ENCODE peak calls at places on chromosomes 4 and X, in six cellular contexts. E is neural progenitor cell, N is IMR-90, F is heart right ventricle, J is tibial artery, O is breast epithelium. A is an unnamed sample.
A peak's percentile ranks its signal among the peaks of the same experiment; 100 is the strongest.

GRCh38 chrX:119190736-119191282 is 45.3 kb upstream of the PGRMC1 start:
- DNase-seq in E (no peak), N (peak; percentile 22), F (no peak), J (peak; percentile 23), O (no peak), A (no peak)

GRCh38 chr4:40280586-40280985 is 54.5 kb upstream of the CHRNA9 start:
- DNase-seq in E (no peak), N (no peak), F (no peak), J (no peak), O (no peak), A (no peak)

GRCh38 chr4:54155936-54156335 is 56.0 kb downstream of the GSX2 start:
- DNase-seq in E (no peak), N (no peak), F (no peak), J (no peak), O (no peak), A (no peak)

GRCh38 chrX:41923925-41924693 is 755 bp upstream of the CASK start:
- DNase-seq in E (peak; percentile 8), N (peak; percentile 26), F (no peak), J (peak; percentile 21), O (no peak), A (peak; percentile 65)

GRCh38 chr4:44736900-44737299 is 10.5 kb upstream of the GNPDA2 start:
- DNase-seq in E (no peak), N (no peak), F (no peak), J (no peak), O (no peak), A (no peak)

GRCh38 chr4:173529505-173530325 is at the start of gene HAND2:
- DNase-seq in E (peak; percentile 83), N (peak; percentile 59), F (peak; percentile 81), J (peak; percentile 69), O (no peak), A (peak; percentile 84)

GRCh38 chrX:65196758-65197371 is 220.6 kb upstream of the ZC4H2 start:
- DNase-seq in E (peak; percentile 82), N (no peak), F (no peak), J (no peak), O (no peak), A (peak; percentile 92)

GRCh38 chr4:3248811-3249661 is at the start of gene MSANTD1:
- DNase-seq in E (peak; percentile 38), N (peak; percentile 60), F (peak; percentile 10), J (no peak), O (no peak), A (no peak)

GRCh38 chrX:109635151-109635550 is 10.2 kb upstream of the KCNE5 start:
- DNase-seq in E (peak; percentile 34), N (peak; percentile 5), F (no peak), J (no peak), O (no peak), A (peak; percentile 67)

GRCh38 chr4:124727331-124727730 is 14.8 kb upstream of the ANKRD50 start:
- DNase-seq in E (no peak), N (peak; percentile 63), F (no peak), J (no peak), O (no peak), A (no peak)

GRCh38 chr4:119041951-119042560 is 93.6 kb upstream of the MYOZ2 start:
- DNase-seq in E (peak; percentile 76), N (peak; percentile 83), F (no peak), J (peak; percentile 45), O (no peak), A (peak; percentile 83)

GRCh38 chrX:10482708-10483107 is 137.7 kb downstream of the MID1 start:
- DNase-seq in E (no peak), N (no peak), F (no peak), J (no peak), O (no peak), A (no peak)

GRCh38 chrX:120753413-120754251 is 122.0 kb downstream of the CT47B1 start:
- DNase-seq in E (no peak), N (no peak), F (no peak), J (no peak), O (no peak), A (no peak)

GRCh38 chr4:72418458-72418857 is 150.6 kb downstream of the ADAMTS3 start:
- DNase-seq in E (no peak), N (peak; percentile 60), F (peak; percentile 35), J (peak; percentile 24), O (no peak), A (no peak)

GRCh38 chrX:96843566-96843965 is 40.1 kb upstream of the RPA4 start:
- DNase-seq in E (peak; percentile 67), N (no peak), F (no peak), J (no peak), O (no peak), A (peak; percentile 87)

GRCh38 chrX:140672840-140673731 is 36.5 kb upstream of the LINC00632 start:
- DNase-seq in E (no peak), N (no peak), F (no peak), J (no peak), O (no peak), A (peak; percentile 53)

GRCh38 chrX:155949098-155949497 is 48.4 kb upstream of the IL9R start:
- DNase-seq in E (no peak), N (no peak), F (no peak), J (no peak), O (no peak), A (no peak)

GRCh38 chrX:31272472-31272775 is 200.6 kb upstream of the FTHL17 start:
- DNase-seq in E (peak; percentile 50), N (no peak), F (no peak), J (no peak), O (no peak), A (no peak)

GRCh38 chrX:34875204-34875603 is 67.4 kb upstream of the FAM47B start:
- DNase-seq in E (no peak), N (peak; percentile 75), F (no peak), J (no peak), O (no peak), A (no peak)

GRCh38 chr4:100177855-100178254 is 12.4 kb downstream of the DDIT4L start:
- DNase-seq in E (no peak), N (no peak), F (no peak), J (no peak), O (no peak), A (no peak)

GRCh38 chrX:6718766-6719165 is 183.8 kb upstream of the VCX3A start:
- DNase-seq in E (no peak), N (no peak), F (no peak), J (no peak), O (no peak), A (no peak)

GRCh38 chr4:159216834-159217233 is 114.0 kb downstream of the RAPGEF2 start:
- DNase-seq in E (no peak), N (no peak), F (no peak), J (no peak), O (no peak), A (no peak)
- H3K4me1 ChIP-seq in E (no peaks in the 10 kb centered on the region), N (no peaks in the 10 kb centered on the region), F (peaks cover 39% of the 10 kb centered on the region), J (no peaks in the 10 kb centered on the region), O (no peaks in the 10 kb centered on the region), A (no peaks in the 10 kb centered on the region)

DNA sequence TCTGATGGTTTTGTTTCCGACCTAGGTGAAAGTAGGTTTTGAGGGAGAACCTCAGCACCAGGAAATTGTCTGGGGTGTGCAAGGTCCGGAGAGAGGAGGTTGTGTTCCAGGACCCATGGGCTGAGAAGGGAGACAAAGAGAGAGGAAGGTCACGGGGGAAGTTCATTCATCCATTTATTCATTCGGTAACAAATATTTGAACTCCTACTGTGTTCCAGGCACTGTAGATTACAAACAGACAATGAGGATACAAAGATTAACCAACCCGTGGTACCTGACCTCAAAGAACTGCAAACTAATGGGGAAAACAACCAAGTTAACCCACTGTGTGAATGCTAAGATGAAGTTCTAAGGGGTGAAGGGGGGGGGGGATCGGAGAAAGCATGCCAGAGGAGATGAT is 1.8 kb upstream of the GPC3 start:
- DNase-seq in E (no peak), N (no peak), F (no peak), J (no peak), O (no peak), A (no peak)
- H3K4me1 ChIP-seq in E (peaks cover 32% of the 10 kb centered on the region), N (no peaks in the 10 kb centered on the region), F (peaks cover 5% of the 10 kb centered on the region), J (no peaks in the 10 kb centered on the region), O (no peaks in the 10 kb centered on the region), A (peaks cover 5% of the 10 kb centered on the region)

GRCh38 chr4:1802151-1802715 is 9.1 kb downstream of the FGFR3 start:
- DNase-seq in E (no peak), N (no peak), F (peak; percentile 48), J (no peak), O (no peak), A (no peak)

GRCh38 chr4:1802720-1803522 is 9.8 kb downstream of the FGFR3 start:
- DNase-seq in E (no peak), N (no peak), F (no peak), J (no peak), O (no peak), A (no peak)

GRCh38 chr4:1805493-1806222 is 12.6 kb downstream of the FGFR3 start:
- DNase-seq in E (no peak), N (no peak), F (peak; percentile 5), J (no peak), O (no peak), A (no peak)

GRCh38 chr4:1804638-1805492 is 11.8 kb downstream of the FGFR3 start:
- DNase-seq in E (no peak), N (no peak), F (no peak), J (no peak), O (no peak), A (no peak)

GRCh38 chr4:1803523-1804423 is 10.7 kb downstream of the FGFR3 start:
- DNase-seq in E (no peak), N (no peak), F (no peak), J (no peak), O (no peak), A (no peak)
- H3K4me1 ChIP-seq in E (no peaks in the 10 kb centered on the region), N (no peaks in the 10 kb centered on the region), F (no peaks in the 10 kb centered on the region), J (no peaks in the 10 kb centered on the region), O (no peaks in the 10 kb centered on the region), A (no peaks in the 10 kb centered on the region)

GRCh38 chr4:128524311-128524710 is 236.7 kb upstream of the PGRMC2 start:
- DNase-seq in E (no peak), N (peak; percentile 65), F (peak; percentile 28), J (peak; percentile 67), O (no peak), A (no peak)
- H3K4me1 ChIP-seq in E (peaks cover 13% of the 10 kb centered on the region), N (peaks cover 31% of the 10 kb centered on the region), F (peaks cover 43% of the 10 kb centered on the region), J (no peaks in the 10 kb centered on the region), O (no peaks in the 10 kb centered on the region), A (peaks cover 7% of the 10 kb centered on the region)

DNA sequence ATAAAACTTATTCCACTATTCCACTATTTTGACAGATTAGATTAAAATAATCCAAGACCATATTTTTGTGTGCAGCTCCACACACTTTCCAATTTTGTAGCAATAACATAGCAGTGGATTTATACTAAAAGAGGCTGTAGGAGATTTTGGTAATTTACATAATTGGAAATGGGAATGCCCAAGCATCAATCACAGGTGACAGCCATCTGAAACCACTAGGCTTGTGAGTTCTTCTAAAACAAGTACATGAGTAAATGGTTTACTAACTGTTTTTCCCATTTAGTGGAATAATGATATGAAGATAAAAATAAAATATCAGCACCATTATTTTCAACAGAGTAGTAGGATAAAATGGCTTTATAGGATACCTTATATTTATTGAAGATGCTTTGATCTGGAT is 4.4 kb downstream of the ANK2 start:
- DNase-seq in E (no peak), N (no peak), F (no peak), J (no peak), O (no peak), A (no peak)
- H3K4me1 ChIP-seq in E (peaks cover 61% of the 10 kb centered on the region), N (no peaks in the 10 kb centered on the region), F (peaks cover 8% of the 10 kb centered on the region), J (no peaks in the 10 kb centered on the region), O (no peaks in the 10 kb centered on the region), A (peaks cover 12% of the 10 kb centered on the region)

GRCh38 chr4:48727666-48728459 is 52.2 kb downstream of the FRYL start:
- DNase-seq in E (no peak), N (no peak), F (no peak), J (no peak), O (no peak), A (no peak)
- H3K4me1 ChIP-seq in E (peaks cover 8% of the 10 kb centered on the region), N (peaks cover 4% of the 10 kb centered on the region), F (peaks cover 33% of the 10 kb centered on the region), J (no peaks in the 10 kb centered on the region), O (no peaks in the 10 kb centered on the region), A (no peaks in the 10 kb centered on the region)

A was measured in endodermal cell.